ENCODE peak calls at places on chromosomes 7 and 10, in five cellular contexts. O is body of pancreas, Y is adrenal gland, V is prostate gland, C is tibial nerve. Q is an unnamed sample.

GRCh38 chr10:73785721-73786511 is 510 bp downstream of the ZSWIM8 start:
- DNase-seq in C (no peak), V (peak), Y (no peak), O (peak), Q (peak)

GRCh38 chr10:104441601-104442000 is 88.0 kb downstream of the CFAP58 start:
- DNase-seq in O (no peak), Y (no peak), V (no peak), C (no peak), Q (peak)

GRCh38 chr10:85642421-85643170 is 724.0 kb downstream of the GRID1 start:
- DNase-seq in C (no peak), V (peak), Y (no peak), O (no peak), Q (peak)

GRCh38 chr7:131383417-131383816 is 55.7 kb downstream of the MKLN1 start:
- DNase-seq in C (no peak), Y (no peak), O (no peak), V (no peak), Q (peak)

GRCh38 chr10:25017247-25017590 is 807 bp downstream of the THNSL1 start:
- DNase-seq in Y (peak), V (peak), C (no peak), O (peak), Q (no peak)

GRCh38 chr10:114974625-114975421 is 36.8 kb downstream of the TRUB1 start:
- DNase-seq in C (no peak), V (no peak), Y (no peak), O (no peak), Q (no peak)

GRCh38 chr7:11412036-11412435 is 420.0 kb downstream of the THSD7A start:
- DNase-seq in V (no peak), O (no peak), Y (no peak), C (no peak), Q (no peak)

GRCh38 chr7:124718032-124718766 is 47.4 kb downstream of the GPR37 start:
- DNase-seq in Y (no peak), V (no peak), C (no peak), O (no peak), Q (peak)

GRCh38 chr7:30755384-30756154 is 3.6 kb downstream of the INMT start:
- DNase-seq in C (peak), Y (peak), V (no peak), O (peak), Q (no peak)

GRCh38 chr10:114367041-114367675 is 37.1 kb downstream of the AFAP1L2 start:
- DNase-seq in Y (no peak), V (peak), O (no peak), C (no peak), Q (peak)

GRCh38 chr10:119737827-119738226 is 12.0 kb downstream of the INPP5F start:
- DNase-seq in Y (peak), C (no peak), O (peak), V (no peak), Q (peak)

GRCh38 chr7:104552102-104552501 is 223.7 kb downstream of the LHFPL3 start:
- DNase-seq in V (peak), C (peak), O (peak), Y (peak), Q (peak)

GRCh38 chr7:101243786-101244384 is 996 bp downstream of the FIS1 start:
- DNase-seq in V (no peak), C (no peak), Y (peak), O (no peak), Q (no peak)

GRCh38 chr10:7410800-7411670 is at the start of gene SFMBT2:
- DNase-seq in C (no peak), Y (peak), O (peak), V (peak), Q (peak)

GRCh38 chr10:96021332-96021731 is 22.1 kb upstream of the CCNJ start:
- DNase-seq in V (no peak), Y (no peak), C (no peak), O (no peak), Q (no peak)

GRCh38 chr7:151311294-151311864 is 30.2 kb upstream of the NUB1 start:
- DNase-seq in C (no peak), O (no peak), V (no peak), Y (no peak), Q (peak)

GRCh38 chr10:125559210-125559609 is 123.8 kb downstream of the TEX36 start:
- DNase-seq in Y (no peak), C (no peak), O (no peak), V (no peak), Q (no peak)

GRCh38 chr10:5557040-5557721 is 32.4 kb downstream of the CALML3 start:
- DNase-seq in V (no peak), Y (no peak), C (peak), O (peak), Q (no peak)

GRCh38 chr7:92698237-92698841 is 108.1 kb upstream of the FAM133B start:
- DNase-seq in O (peak), C (no peak), V (peak), Y (peak), Q (no peak)

GRCh38 chr10:80205478-80206276 is at the start of gene ANXA11:
- DNase-seq in O (peak), V (peak), Y (peak), C (peak), Q (peak)

GRCh38 chr10:113131611-113132330 is 181.7 kb downstream of the TCF7L2 start:
- DNase-seq in V (no peak), C (no peak), O (no peak), Y (no peak), Q (no peak)

GRCh38 chr10:110434477-110435096 is 63.1 kb upstream of the DUSP5 start:
- DNase-seq in V (no peak), C (no peak), Y (no peak), O (no peak), Q (peak)

GRCh38 chr10:119198438-119198837 is 8.9 kb upstream of the GRK5 start:
- DNase-seq in C (no peak), O (no peak), Y (peak), V (no peak), Q (peak)

DNA sequence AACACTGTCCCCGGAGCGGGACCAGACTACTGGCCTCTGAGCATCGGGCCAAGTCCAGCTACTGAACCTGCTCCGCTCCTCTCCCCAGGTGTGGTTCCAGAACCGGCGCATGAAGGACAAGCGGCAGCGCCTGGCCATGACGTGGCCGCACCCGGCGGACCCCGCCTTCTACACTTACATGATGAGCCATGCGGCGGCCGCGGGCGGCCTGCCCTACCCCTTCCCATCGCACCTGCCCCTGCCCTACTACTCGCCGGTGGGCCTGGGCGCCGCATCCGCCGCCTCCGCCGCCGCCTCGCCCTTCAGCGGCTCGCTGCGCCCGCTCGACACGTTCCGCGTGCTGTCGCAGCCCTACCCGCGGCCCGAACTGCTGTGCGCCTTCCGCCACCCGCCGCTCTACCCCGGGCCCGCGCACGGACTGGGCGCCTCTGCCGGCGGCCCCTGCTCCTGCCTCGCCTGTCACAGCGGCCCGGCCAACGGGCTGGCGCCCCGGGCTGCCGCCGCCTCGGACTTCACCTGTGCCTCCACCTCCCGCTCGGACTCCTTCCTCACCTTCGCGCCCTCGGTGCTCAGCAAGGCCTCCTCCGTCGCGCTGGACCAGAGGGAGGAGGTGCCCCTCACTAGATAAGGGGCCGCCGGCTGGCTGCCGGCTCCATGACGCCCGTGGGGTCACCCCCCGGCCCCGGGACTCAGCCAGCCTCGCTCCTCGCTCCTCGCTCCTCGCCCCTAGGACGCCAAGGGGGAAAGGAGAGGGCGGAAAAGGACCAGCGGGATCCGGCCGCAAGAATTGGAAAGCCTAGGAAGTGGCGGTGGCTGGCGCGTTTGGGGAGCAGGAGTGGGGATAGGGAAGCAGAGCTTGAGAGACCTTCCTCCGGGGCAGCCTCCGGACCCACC is 3.4 kb downstream of the EVX1 start:
- DNase-seq in V (no peak), Y (no peak), O (no peak), C (no peak), Q (peak)
- H3K4me3 ChIP-seq in V (no peak), Y (peak), O (no peak), C (no peak), Q (no peak)

DNA sequence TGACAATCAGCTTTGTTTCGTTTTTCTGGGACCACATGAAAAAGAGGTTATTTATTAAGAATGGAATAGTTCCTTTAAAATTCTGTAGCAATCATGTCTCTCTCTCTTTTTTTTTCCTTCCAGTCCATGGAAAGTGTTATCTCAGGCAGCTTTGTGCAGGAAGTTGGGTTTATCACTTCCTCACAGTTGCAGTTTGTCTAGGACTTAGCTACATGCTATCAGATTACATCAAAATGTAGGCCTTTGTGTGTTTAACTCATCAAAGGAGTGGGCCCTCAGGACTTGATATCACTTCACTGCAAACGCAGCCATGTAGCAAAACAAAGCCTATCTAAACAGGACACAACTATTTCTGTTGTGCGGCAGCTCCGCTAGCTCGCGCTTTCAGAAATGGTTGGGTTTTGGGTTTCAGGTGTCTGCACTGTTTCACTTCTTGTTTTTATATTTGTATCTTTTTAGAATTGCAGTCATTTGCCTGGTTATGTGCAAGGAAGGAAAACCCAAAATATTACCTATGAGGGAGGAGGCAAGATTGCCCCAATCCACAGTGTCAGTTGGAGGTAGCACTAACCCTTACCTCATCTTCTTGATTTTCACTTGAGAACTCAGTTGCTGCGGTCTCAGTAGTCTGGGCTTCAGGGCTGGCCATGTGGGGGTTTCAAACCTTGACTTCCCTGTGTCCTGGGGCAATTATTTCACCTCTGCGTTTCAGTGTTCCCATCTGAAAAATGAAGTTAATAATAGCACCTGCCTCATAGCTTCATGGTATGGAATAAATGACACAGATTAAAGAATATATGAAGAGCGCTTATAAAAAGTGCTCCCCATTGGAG is 66.7 kb downstream of the HHEX start:
- DNase-seq in O (no peak), V (no peak), Y (no peak), C (no peak), Q (peak)
- TF ChIP-seq POLR2A in O (no peak), V (no peak), Y (no peak), C (no peak), Q (no peak)

GRCh38 chr7:50309130-50309478 is 4.6 kb downstream of the IKZF1 start:
- DNase-seq in O (no peak), C (no peak), V (no peak), Y (no peak), Q (peak)

GRCh38 chr7:50305697-50306300 is 1.3 kb downstream of the IKZF1 start:
- DNase-seq in Y (no peak), V (no peak), C (no peak), O (no peak), Q (no peak)

GRCh38 chr7:50308301-50309129 is 4.0 kb downstream of the IKZF1 start:
- DNase-seq in Y (no peak), O (no peak), C (no peak), V (no peak), Q (peak)

GRCh38 chr7:50306491-50307367 is 2.2 kb downstream of the IKZF1 start:
- DNase-seq in O (no peak), V (no peak), Y (no peak), C (no peak), Q (peak)

DNA sequence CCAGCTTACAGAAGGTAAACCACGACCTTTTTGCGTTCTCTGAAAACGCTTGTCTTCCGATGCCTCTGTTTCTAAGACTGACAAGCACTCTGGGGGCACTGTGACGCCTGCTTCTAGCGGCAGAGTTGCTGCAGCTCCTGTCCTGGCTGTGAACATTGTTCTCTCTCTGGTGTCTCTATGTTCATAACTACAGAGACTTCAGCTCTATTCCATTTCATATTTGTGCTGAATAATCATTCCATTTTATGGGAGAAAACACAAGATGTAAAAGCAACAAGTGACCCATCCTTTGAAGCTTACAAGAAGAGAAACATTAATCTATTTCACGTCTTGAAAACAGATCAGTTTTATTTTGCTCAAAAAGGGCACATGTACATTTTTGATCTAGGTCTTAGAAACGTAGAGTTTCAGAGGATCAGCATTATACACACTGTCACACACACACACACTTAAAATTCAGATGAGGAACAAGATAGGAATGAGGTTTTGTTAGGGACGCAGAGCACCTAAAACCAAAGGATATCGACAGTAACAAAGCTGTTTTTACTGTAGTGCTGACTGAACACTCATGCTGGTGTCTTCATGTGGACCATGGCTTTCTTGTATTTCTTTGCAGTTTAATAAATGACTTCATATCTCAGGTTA is 3.0 kb downstream of the IKZF1 start:
- DNase-seq in C (no peak), O (no peak), V (no peak), Y (no peak), Q (peak)
- H3K4me3 ChIP-seq in C (no peak), O (no peak), V (no peak), Y (no peak), Q (peak)

GRCh38 chr7:26183545-26184282 is 16.8 kb downstream of the HNRNPA2B1 start:
- DNase-seq in Y (no peak), C (no peak), O (no peak), V (no peak), Q (no peak)

GRCh38 chr7:26189000-26189539 is 11.5 kb downstream of the HNRNPA2B1 start:
- DNase-seq in Y (no peak), O (no peak), C (no peak), V (no peak), Q (no peak)

GRCh38 chr7:26187380-26188290 is 12.9 kb downstream of the HNRNPA2B1 start:
- DNase-seq in O (no peak), Y (no peak), C (no peak), V (no peak), Q (peak)

GRCh38 chr7:26188291-26188999 is 12.1 kb downstream of the HNRNPA2B1 start:
- DNase-seq in O (no peak), V (no peak), C (no peak), Y (no peak), Q (peak)

DNA sequence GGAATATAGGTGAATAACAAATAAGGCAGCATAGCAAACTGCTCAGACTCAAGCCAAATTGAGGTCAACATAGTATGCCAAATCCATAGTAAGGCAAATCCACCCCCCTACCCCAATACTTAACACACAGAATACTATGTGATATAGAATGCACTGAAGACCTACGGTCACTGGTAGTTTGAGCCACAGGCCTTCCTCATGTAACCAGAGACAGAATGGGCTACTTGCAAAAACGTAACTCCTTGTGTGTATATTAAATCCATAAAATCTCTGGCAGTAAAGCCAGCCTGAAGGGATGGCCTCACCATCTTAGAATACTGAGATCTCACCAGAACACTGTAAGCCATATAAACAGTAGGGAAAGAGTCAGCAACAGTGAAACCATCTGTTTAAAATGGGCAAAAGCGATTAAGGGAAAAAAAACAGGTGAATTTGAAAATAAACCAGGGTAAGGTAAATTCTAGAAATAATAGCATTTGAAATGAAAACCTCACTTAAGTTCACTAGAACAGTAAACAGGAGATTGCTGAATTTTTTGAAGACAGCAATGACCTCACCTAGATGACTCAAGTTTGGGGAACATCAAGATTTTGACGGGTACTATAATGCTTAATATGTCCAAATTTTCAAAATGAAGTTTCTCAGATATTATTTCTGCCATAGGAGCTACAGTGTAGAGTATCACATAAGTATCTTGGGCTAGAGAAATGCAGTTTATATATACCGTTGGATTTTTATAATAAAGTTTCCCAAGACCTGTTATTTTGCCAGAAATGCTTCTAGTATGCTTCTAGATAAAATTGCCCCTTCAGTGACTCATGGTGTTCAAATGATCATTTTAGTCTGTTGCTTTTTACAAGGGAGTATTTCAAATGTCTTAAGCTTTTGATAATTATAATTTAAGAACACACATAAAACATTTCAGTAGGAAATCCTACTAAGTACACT is 13.9 kb downstream of the HNRNPA2B1 start:
- DNase-seq in V (no peak), C (no peak), O (no peak), Y (no peak), Q (no peak)
- TF ChIP-seq POLR2A in V (no peak), C (no peak), O (no peak), Y (no peak), Q (peak)

GRCh38 chr7:102280521-102280920 is 6.1 kb upstream of the SH2B2 start:
- DNase-seq in Y (no peak), O (no peak), V (no peak), C (no peak), Q (no peak)

GRCh38 chr7:102277901-102278300 is 8.8 kb upstream of the SH2B2 start:
- DNase-seq in C (no peak), Y (no peak), O (no peak), V (no peak), Q (no peak)

GRCh38 chr7:102281785-102282184 is 4.9 kb upstream of the SH2B2 start:
- DNase-seq in Y (no peak), V (no peak), O (no peak), C (no peak), Q (no peak)

GRCh38 chr7:102282465-102283362 is 4.0 kb upstream of the SH2B2 start:
- DNase-seq in C (no peak), Y (no peak), V (no peak), O (no peak), Q (no peak)

DNA sequence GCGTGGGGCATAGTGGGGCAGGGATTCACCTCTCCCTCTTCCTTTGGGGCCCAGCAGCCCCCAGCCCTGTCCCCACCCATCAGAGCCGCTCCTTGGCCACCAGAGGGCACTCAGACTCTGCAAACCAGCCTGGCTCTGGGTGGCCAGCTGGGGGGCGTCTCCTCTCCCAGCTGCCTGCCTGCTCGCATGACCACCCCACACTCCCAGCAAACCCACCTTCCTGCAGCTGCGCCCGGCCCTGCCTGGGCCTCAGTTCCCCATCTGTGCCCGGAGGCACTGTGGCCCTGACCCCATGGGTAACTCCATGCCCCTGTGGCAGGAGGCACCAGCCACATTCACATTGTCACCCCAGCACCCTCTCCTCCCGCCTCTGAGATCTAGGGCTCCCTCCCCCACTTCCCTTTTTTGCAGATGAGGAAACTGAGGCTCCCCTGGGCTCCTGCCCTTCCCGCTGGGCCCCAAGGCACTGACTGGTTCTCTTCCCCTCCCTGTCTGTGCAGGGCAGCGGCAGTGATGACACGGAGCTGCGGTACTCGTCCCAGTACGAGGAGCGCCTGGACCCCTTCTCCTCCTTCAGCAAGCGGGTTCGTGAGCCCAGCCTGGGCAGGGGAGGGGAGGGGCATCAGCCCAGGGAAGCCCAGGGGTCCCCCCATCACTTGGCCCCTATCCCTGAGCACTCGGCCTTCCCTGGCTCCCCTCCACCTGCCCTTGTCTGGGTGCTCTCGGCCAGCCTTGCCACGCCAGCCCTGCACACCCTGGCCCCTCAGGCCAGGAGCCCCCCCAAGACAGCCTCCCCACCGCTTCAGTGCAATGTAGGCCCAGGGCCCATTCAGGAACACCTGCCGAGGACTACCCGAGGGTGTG is 6.9 kb upstream of the SH2B2 start:
- DNase-seq in C (no peak), Y (peak), V (no peak), O (peak), Q (peak)
- H3K4me3 ChIP-seq in C (no peak), Y (no peak), V (no peak), O (no peak), Q (no peak)

Q was measured in NB4.